ENCODE peak calls at places on chromosomes 13 and 19, in ten cellular contexts. O is brain microvascular endothelial cell; V is NCI-H2081; B is pons; Y is non-pigmented ciliary epithelial cell; L is iPS-NIHi11; F is GM23338; A is T-helper 1 cell; T is stimulated activated CD8-positive, alpha-beta memory T cell treated with anti-CD3 and anti-CD28 coated beads, Interleukin-15, amount 100 ng/mL, for 1 hour; S is psoas muscle. K is an unnamed sample.

GRCh38 chr19:623175-623916 is 10.0 kb downstream of the POLRMT start:
- DNase-seq in V (no peak), A (no peak), L (no peak), S (no peak), B (no peak), O (no peak), F (no peak), Y (no peak), T (no peak), K (no peak)

GRCh38 chr13:41224113-41225110 is 30.0 kb upstream of the KBTBD7 start:
- DNase-seq in L (no peak), T (no peak), A (no peak), B (no peak), O (peak), V (no peak), Y (peak), S (no peak), F (no peak), K (no peak)

GRCh38 chr19:17835182-17836006 is 12.4 kb downstream of the JAK3 start:
- DNase-seq in F (no peak), V (no peak), A (no peak), S (no peak), T (no peak), O (no peak), Y (no peak), B (no peak), L (no peak), K (no peak)

GRCh38 chr13:19634129-19634740 is 776 bp downstream of the MPHOSPH8 start:
- DNase-seq in A (no peak), T (no peak), S (no peak), L (no peak), V (peak), B (peak), O (peak), Y (no peak), F (peak), K (no peak)

GRCh38 chr13:77506874-77507273 is 28.6 kb upstream of the SCEL start:
- DNase-seq in L (no peak), Y (no peak), V (no peak), F (no peak), B (peak), S (no peak), A (no peak), T (no peak), O (no peak), K (peak)

GRCh38 chr13:78978381-78978998 is 319.5 kb upstream of the OBI1 start:
- DNase-seq in F (peak), L (peak), Y (peak), T (peak), B (peak), O (peak), V (peak), S (no peak), A (peak), K (peak)

GRCh38 chr13:103351035-103351828 is 285.0 kb upstream of the SLC10A2 start:
- DNase-seq in Y (peak), V (no peak), S (no peak), O (peak), B (no peak), A (no peak), F (peak), L (peak), T (no peak), K (no peak)

GRCh38 chr19:33507021-33507956 is 14.3 kb downstream of the PEPD start:
- DNase-seq in Y (no peak), O (no peak), F (peak), T (no peak), V (no peak), A (no peak), S (peak), B (no peak), L (no peak), K (no peak)

GRCh38 chr19:44848036-44848804 is 2.1 kb downstream of the NECTIN2 start:
- DNase-seq in Y (no peak), F (peak), L (no peak), T (no peak), O (peak), S (no peak), B (peak), V (no peak), A (no peak), K (no peak)

GRCh38 chr13:23619073-23619855 is 49.1 kb downstream of the TNFRSF19 start:
- DNase-seq in A (no peak), F (no peak), O (no peak), L (no peak), B (no peak), S (no peak), V (no peak), Y (no peak), T (no peak), K (no peak)